ENCODE peak calls at places on chromosomes 11 and 22, in five cellular contexts. E is right lobe of liver; D is naive thymus-derived CD4-positive, alpha-beta T cell; N is tibial nerve; S is mammary epithelial cell. H is an unnamed sample.

GRCh38 chr11:6735306-6735705 is 36.5 kb downstream of the OR2AG2 start:
- DNase-seq in S (peak; percentile 9), D (no peak), N (no peak), E (no peak), H (peak; percentile 58)

GRCh38 chr22:40081662-40082061 is 86.9 kb downstream of the FAM83F start:
- DNase-seq in E (no peak), S (no peak), N (no peak), D (no peak), H (no peak)

GRCh38 chr22:50105529-50106100 is 15.8 kb downstream of the MOV10L1 start:
- DNase-seq in N (no peak), E (no peak), S (peak; percentile 54), D (no peak), H (no peak)

GRCh38 chr11:123100378-123101085 is 38.6 kb upstream of the HSPA8 start:
- DNase-seq in E (no peak), D (no peak), S (no peak), N (peak; percentile 21), H (peak; percentile 64)

GRCh38 chr11:106344392-106344791 is 266.9 kb downstream of the AASDHPPT start:
- DNase-seq in N (no peak), S (peak; percentile 5), D (no peak), E (no peak), H (peak; percentile 45)

GRCh38 chr11:41836426-41836825 is 377.0 kb upstream of the LRRC4C start:
- DNase-seq in D (no peak), N (no peak), E (no peak), S (no peak), H (no peak)

GRCh38 chr11:7016011-7016410 is 4.1 kb downstream of the ZNF214 start:
- DNase-seq in E (no peak), S (peak; percentile 73), N (no peak), D (no peak), H (no peak)

GRCh38 chr11:49995559-49995958 is 13.2 kb upstream of the OR4C12 start:
- DNase-seq in D (no peak), E (no peak), S (peak; percentile 29), N (peak; percentile 27), H (peak; percentile 86)

GRCh38 chr22:43893266-43893665 is 1.5 kb upstream of the PNPLA5 start:
- DNase-seq in S (no peak), N (no peak), E (no peak), D (no peak), H (no peak)

GRCh38 chr11:58059011-58059358 is 28.2 kb downstream of the OR6Q1 start:
- DNase-seq in D (no peak), S (peak; percentile 78), N (no peak), E (no peak), H (peak; percentile 89)

GRCh38 chr11:35183526-35183925 is 44.6 kb downstream of the CD44 start:
- DNase-seq in N (no peak), S (no peak), D (no peak), E (no peak), H (no peak)
- H3K27ac ChIP-seq in N (no peak overlapping the region), S (no peak overlapping the region), D (peak overlapping the region; percentile 52), E (no peak overlapping the region), H (peak overlapping the region; percentile 63)

GRCh38 chr22:36343070-36343719 is 44.6 kb downstream of the MYH9 start:
- DNase-seq in D (no peak), E (no peak), N (no peak), S (no peak), H (no peak)
- H3K36me3 ChIP-seq in D (peaks cover 80% of the 10 kb centered on the region), E (peaks cover 41% of the 10 kb centered on the region), N (no peaks in the 10 kb centered on the region), S (peaks cover 51% of the 10 kb centered on the region), H (peaks cover 60% of the 10 kb centered on the region)

GRCh38 chr11:31369348-31370329 is at the start of the genes DCDC1 and DNAJC24:
- DNase-seq in E (peak; percentile 94), D (peak; percentile 84), N (peak; percentile 87), S (peak; percentile 86), H (peak; percentile 97)
- H3K4me1 ChIP-seq in E (peaks cover 11% of the 10 kb centered on the region), D (peaks cover 21% of the 10 kb centered on the region), N (peaks cover 20% of the 10 kb centered on the region), S (peaks cover 3% of the 10 kb centered on the region), H (peaks cover 6% of the 10 kb centered on the region)

GRCh38 chr11:35618497-35619029 is 303 bp downstream of the FJX1 start:
- DNase-seq in E (peak; percentile 49), N (no peak), D (no peak), S (peak; percentile 61), H (peak; percentile 84)
- H3K27ac ChIP-seq in E (peak overlapping the region; percentile 41), N (no peak overlapping the region), D (no peak overlapping the region), S (peak overlapping the region; percentile 76), H (peak overlapping the region; percentile 79)

GRCh38 chr11:3004481-3004880 is 12.4 kb upstream of the NAP1L4 start:
- DNase-seq in D (no peak), N (no peak), E (peak; percentile 17), S (no peak), H (no peak)
- H3K36me3 ChIP-seq in D (peaks cover 83% of the 10 kb centered on the region), N (no peaks in the 10 kb centered on the region), E (peaks cover 26% of the 10 kb centered on the region), S (peaks cover 6% of the 10 kb centered on the region), H (peaks cover 44% of the 10 kb centered on the region)

H was measured in GM23248.